ENCODE peak calls at places on chromosomes 16 and 17, in eight cellular contexts. Z, B, Q, J, F, L, V and S are unnamed samples.

GRCh38 chr17:56114469-56114868 is 38.8 kb upstream of the ANKFN1 start:
- DNase-seq in Z (no peak), B (no peak), Q (no peak), J (no peak), F (no peak), L (no peak), V (no peak), S (no peak)

GRCh38 chr17:41352597-41353366 is 2.2 kb upstream of the KRT33A start:
- DNase-seq in Z (no peak), B (no peak), Q (no peak), J (peak), F (no peak), L (no peak), V (no peak), S (no peak)

GRCh38 chr16:83402969-83403368 is 404.8 kb upstream of the HSBP1 start:
- DNase-seq in Z (peak), B (no peak), Q (no peak), J (peak), F (no peak), L (no peak), V (no peak), S (no peak)

GRCh38 chr16:72677662-72678447 is 370.1 kb downstream of the ZFHX3 start:
- DNase-seq in Z (no peak), B (no peak), Q (no peak), J (no peak), F (no peak), L (peak), V (no peak), S (no peak)

GRCh38 chr17:64635647-64636305 is 26.3 kb downstream of the SMURF2 start:
- DNase-seq in Z (peak), B (no peak), Q (no peak), J (no peak), F (no peak), L (no peak), V (no peak), S (no peak)

GRCh38 chr16:83929811-83930555 is 23.1 kb upstream of the OSGIN1 start:
- DNase-seq in Z (no peak), B (no peak), Q (no peak), J (no peak), F (no peak), L (no peak), V (no peak), S (no peak)

GRCh38 chr17:59842901-59843652 is 49.7 kb downstream of the TUBD1 start:
- DNase-seq in Z (peak), B (peak), Q (no peak), J (peak), F (peak), L (peak), V (peak), S (peak)

GRCh38 chr16:81450783-81451491 is 6.3 kb downstream of the CMIP start:
- DNase-seq in Z (no peak), B (no peak), Q (no peak), J (no peak), F (no peak), L (no peak), V (no peak), S (no peak)

GRCh38 chr17:27400991-27401390 is 55.3 kb upstream of the KSR1 start:
- DNase-seq in Z (no peak), B (no peak), Q (no peak), J (no peak), F (peak), L (no peak), V (no peak), S (no peak)

GRCh38 chr17:35076874-35077273 is 13.4 kb upstream of the RFFL start:
- DNase-seq in Z (no peak), B (no peak), Q (no peak), J (no peak), F (no peak), L (no peak), V (no peak), S (no peak)

GRCh38 chr16:89739383-89739782 is 18.0 kb downstream of the ZNF276 start:
- DNase-seq in Z (no peak), B (no peak), Q (no peak), J (no peak), F (no peak), L (no peak), V (no peak), S (no peak)

GRCh38 chr17:2101448-2102257 is 46.8 kb downstream of the HIC1 start:
- DNase-seq in Z (no peak), B (no peak), Q (no peak), J (no peak), F (peak), L (peak), V (peak), S (peak)

GRCh38 chr17:40598928-40599627 is 33.8 kb upstream of the CCR7 start:
- DNase-seq in Z (no peak), B (no peak), Q (no peak), J (no peak), F (no peak), L (peak), V (no peak), S (no peak)

GRCh38 chr16:78353610-78354009 is 254.2 kb downstream of the WWOX start:
- DNase-seq in Z (peak), B (no peak), Q (no peak), J (peak), F (no peak), L (no peak), V (no peak), S (peak)

GRCh38 chr17:66839616-66840015 is 4.7 kb downstream of the CACNG5 start:
- DNase-seq in Z (no peak), B (no peak), Q (no peak), J (no peak), F (no peak), L (no peak), V (no peak), S (no peak)

GRCh38 chr17:8479431-8479947 is 43.8 kb downstream of the NDEL1 start:
- DNase-seq in Z (no peak), B (no peak), Q (no peak), J (no peak), F (no peak), L (no peak), V (no peak), S (no peak)

GRCh38 chr16:86880316-86881117 is 302.2 kb downstream of the FOXL1 start:
- DNase-seq in Z (no peak), B (no peak), Q (no peak), J (no peak), F (no peak), L (no peak), V (no peak), S (no peak)

GRCh38 chr17:39236383-39236927 is 10.7 kb upstream of the STAC2 start:
- DNase-seq in Z (no peak), B (no peak), Q (no peak), J (no peak), F (no peak), L (no peak), V (no peak), S (no peak)

DNA sequence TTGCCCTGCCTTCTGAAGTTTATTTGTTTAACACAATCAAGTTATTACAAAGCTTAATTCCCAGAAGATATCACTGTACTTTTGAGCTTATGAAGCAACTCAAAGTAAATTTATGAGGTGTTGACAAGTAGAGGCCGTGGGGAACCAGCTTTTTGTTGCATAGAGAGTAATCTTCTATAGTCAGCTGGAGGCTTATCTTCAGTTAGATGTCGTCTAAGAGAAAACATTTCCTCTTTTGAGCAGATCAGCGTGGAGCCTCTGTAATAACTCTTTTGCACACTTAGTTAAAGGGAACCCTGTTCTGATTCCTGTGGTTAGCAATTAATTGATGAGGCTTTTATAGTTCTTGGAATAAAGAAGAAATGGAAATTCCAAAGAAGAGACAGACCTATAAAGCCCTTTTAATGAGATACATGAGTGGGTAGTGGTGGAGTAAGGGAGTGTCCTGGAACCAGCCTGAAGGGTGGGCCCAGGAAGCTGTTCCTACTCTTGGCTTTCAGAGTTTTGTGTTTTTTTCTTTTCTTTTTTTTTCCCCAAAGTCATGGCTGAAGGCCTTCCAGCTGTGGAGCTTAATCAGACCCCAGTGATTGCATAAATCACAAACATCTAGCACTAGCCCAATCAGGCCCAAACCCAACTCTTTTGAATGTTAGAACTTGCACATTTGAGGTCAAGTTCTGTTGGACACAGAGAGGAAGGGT is 28.9 kb upstream of the MAP3K14 start:
- DNase-seq in Z (peak), B (peak), Q (no peak), J (no peak), F (no peak), L (peak), V (no peak), S (no peak)
- TF ChIP-seq POLR2AphosphoS5 in Z (no peak), B (peak), Q (no peak), J (no peak), F (no peak), L (no peak), V (no peak), S (no peak)

GRCh38 chr16:719815-720506 is 985 bp upstream of the ANTKMT start:
- DNase-seq in Z (no peak), B (no peak), Q (no peak), J (no peak), F (no peak), L (peak), V (no peak), S (no peak)
- TF ChIP-seq CTCF in Z (no peak), B (peak), Q (peak), J (peak), F (no peak), L (peak), V (peak), S (no peak)

GRCh38 chr17:72724375-72724774 is 368.1 kb downstream of the SLC39A11 start:
- DNase-seq in Z (no peak), B (no peak), Q (no peak), J (no peak), F (no peak), L (no peak), V (no peak), S (no peak)
- TF ChIP-seq POLR2AphosphoS5 in Z (no peak), B (no peak), Q (no peak), J (no peak), F (no peak), L (no peak), V (no peak), S (no peak)

GRCh38 chr16:16184594-16184993 is 38.7 kb downstream of the ABCC6 start:
- DNase-seq in Z (no peak), B (no peak), Q (no peak), J (no peak), F (no peak), L (no peak), V (no peak), S (no peak)

GRCh38 chr16:16182918-16183317 is 40.4 kb downstream of the ABCC6 start:
- DNase-seq in Z (no peak), B (no peak), Q (no peak), J (no peak), F (no peak), L (no peak), V (no peak), S (no peak)

GRCh38 chr16:16186820-16187219 is 36.5 kb downstream of the ABCC6 start:
- DNase-seq in Z (no peak), B (no peak), Q (no peak), J (no peak), F (no peak), L (no peak), V (no peak), S (no peak)

GRCh38 chr16:16185095-16185494 is 38.2 kb downstream of the ABCC6 start:
- DNase-seq in Z (no peak), B (no peak), Q (no peak), J (no peak), F (no peak), L (no peak), V (no peak), S (no peak)

DNA sequence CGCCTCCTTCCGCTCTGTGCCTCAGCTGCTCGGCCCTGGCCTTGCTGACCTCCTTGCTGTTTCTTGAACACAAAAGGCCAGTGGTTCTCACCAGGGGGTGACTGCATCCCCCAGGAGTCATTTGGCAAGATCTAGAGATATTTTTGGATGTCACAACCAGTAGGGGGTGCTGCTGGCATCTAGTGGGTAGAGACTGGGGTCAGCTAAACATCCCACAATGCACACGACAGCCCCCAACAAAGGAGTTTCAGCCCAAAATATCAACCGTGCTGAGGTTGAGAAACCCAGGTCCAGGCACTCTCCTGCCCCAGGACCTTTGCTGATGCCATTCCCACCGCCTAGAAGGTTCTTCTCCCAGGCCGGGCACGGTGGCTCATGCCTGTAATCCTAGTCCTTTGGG is 39.7 kb downstream of the ABCC6 start:
- DNase-seq in Z (no peak), B (no peak), Q (peak), J (peak), F (no peak), L (no peak), V (no peak), S (no peak)
- TF ChIP-seq CTCF in Z (no peak), B (peak), Q (peak), J (peak), F (no peak), L (no peak), V (peak), S (no peak)

DNA sequence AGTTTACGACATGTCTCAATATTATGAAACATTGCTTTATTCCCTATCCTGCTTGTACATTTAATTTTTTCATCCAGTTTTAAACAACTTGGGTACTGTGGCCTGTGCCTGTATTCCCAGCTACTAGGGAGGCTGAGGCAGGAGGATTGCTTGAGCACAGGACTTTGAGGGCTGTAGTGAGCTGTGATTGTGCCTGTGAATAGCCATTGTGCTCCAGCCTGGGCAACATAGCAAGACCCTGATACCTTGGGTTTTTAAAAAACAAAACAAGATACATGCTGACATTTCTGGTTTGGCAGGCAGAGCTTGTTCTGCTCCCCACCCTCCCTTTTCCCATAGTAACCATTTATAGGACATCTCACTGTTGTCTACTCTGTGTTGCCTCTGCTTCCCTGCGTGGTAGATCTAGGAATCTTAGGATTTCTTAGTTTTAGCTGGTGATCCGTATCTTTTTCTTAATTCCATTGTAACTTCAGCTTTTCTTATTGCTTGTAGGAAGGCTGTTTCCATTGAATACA is 35.6 kb downstream of the TENT4B start:
- DNase-seq in Z (no peak), B (no peak), Q (no peak), J (no peak), F (no peak), L (no peak), V (no peak), S (peak)
- TF ChIP-seq POLR2AphosphoS5 in Z (no peak), B (no peak), Q (no peak), J (no peak), F (no peak), L (no peak), V (no peak), S (peak)

DNA sequence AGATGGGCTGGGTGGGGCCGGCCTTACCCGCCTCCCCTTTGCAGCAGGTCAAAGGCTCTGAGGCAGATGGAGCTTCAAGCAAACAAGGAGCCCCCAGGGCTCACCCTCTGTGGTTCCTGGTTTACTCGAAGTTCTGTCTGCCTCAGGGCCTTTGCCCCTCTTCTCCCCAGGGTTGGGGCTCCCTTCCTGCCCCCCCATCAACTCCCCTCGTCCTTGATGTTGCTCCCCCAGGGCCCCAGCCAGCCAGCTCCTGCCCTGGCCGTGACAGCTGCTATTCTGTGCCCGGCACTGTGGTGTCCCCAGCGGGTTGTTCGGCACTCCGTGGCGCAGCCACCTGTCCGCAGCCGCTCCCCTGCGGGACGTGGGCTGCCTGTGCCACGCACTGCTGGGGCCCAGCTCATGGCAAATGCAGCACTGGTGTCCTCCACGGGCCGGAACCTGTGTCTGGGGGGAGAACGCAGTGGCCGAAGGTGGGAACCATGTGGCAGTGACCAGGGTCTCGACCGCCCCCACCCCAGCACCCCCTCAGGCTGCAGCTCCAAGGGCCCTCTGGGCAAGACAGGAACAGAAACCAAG is 4.3 kb upstream of the METRN start:
- DNase-seq in Z (no peak), B (no peak), Q (no peak), J (no peak), F (no peak), L (no peak), V (no peak), S (no peak)
- TF ChIP-seq CTCF in Z (no peak), B (no peak), Q (no peak), J (no peak), F (no peak), L (no peak), V (no peak), S (no peak)

GRCh38 chr16:56964243-56965148 is 2.7 kb downstream of the CETP start:
- DNase-seq in Z (peak), B (peak), Q (peak), J (peak), F (peak), L (peak), V (peak), S (peak)
- TF ChIP-seq POLR2AphosphoS5 in Z (no peak), B (no peak), Q (no peak), J (no peak), F (peak), L (no peak), V (peak), S (no peak)

GRCh38 chr17:17950806-17951205 is 21.4 kb downstream of the TOM1L2 start:
- DNase-seq in Z (no peak), B (no peak), Q (no peak), J (peak), F (no peak), L (no peak), V (no peak), S (no peak)
- TF ChIP-seq CTCF in Z (no peak), B (no peak), Q (peak), J (peak), F (no peak), L (no peak), V (peak), S (no peak)

GRCh38 chr16:76176616-76177015 is 100.6 kb upstream of the CNTNAP4 start:
- DNase-seq in Z (no peak), B (no peak), Q (no peak), J (no peak), F (no peak), L (no peak), V (no peak), S (no peak)
- TF ChIP-seq POLR2AphosphoS5 in Z (no peak), B (no peak), Q (no peak), J (no peak), F (no peak), L (no peak), V (no peak), S (no peak)